ENCODE peak calls at places on chromosomes 6 and 20, in ten cellular contexts. T, H, G, K, U, Q, A, S, F and W are unnamed samples.

GRCh38 chr6:167682125-167682524 is 144.6 kb upstream of the AFDN start:
- DNase-seq in F (no peak), A (no peak), H (no peak), T (no peak), K (no peak), G (no peak), Q (no peak), S (no peak), U (no peak), W (no peak)

GRCh38 chr6:140744648-140745320 is 1370.3 kb upstream of the CITED2 start:
- DNase-seq in S (no peak), T (peak; percentile 19), K (no peak), G (peak; percentile 86), H (no peak), U (peak; percentile 80), A (no peak), F (no peak), Q (no peak), W (no peak)

GRCh38 chr6:7216941-7217621 is 95.9 kb downstream of the SSR1 start:
- DNase-seq in Q (no peak), A (peak; percentile 82), H (peak; percentile 49), G (no peak), U (no peak), T (no peak), K (peak; percentile 57), S (no peak), F (no peak), W (no peak)

GRCh38 chr20:62501801-62502495 is 26.2 kb upstream of the GATA5 start:
- DNase-seq in T (peak; percentile 98), Q (peak; percentile 78), U (peak; percentile 67), S (no peak), H (no peak), F (no peak), K (no peak), A (no peak), G (peak; percentile 90), W (no peak)

GRCh38 chr20:50267041-50267865 is 76.6 kb downstream of the CEBPB start:
- DNase-seq in U (peak; percentile 89), A (peak; percentile 47), T (no peak), G (peak; percentile 67), S (no peak), Q (no peak), H (no peak), K (peak; percentile 45), F (peak; percentile 79), W (no peak)

GRCh38 chr6:71326611-71327010 is 38.0 kb downstream of the OGFRL1 start:
- DNase-seq in Q (no peak), G (peak; percentile 16), S (no peak), T (no peak), A (no peak), H (no peak), F (no peak), K (no peak), U (no peak), W (no peak)

GRCh38 chr20:23165307-23165750 is 79.2 kb upstream of the CD93 start:
- DNase-seq in F (no peak), H (no peak), S (no peak), A (peak; percentile 48), G (no peak), Q (no peak), U (no peak), K (no peak), T (no peak), W (peak; percentile 62)

GRCh38 chr6:106974337-106974998 is at the start of gene CD24:
- DNase-seq in U (no peak), T (no peak), G (no peak), A (peak; percentile 89), Q (peak; percentile 21), H (no peak), K (peak; percentile 9), S (no peak), F (peak; percentile 80), W (no peak)

GRCh38 chr6:21277601-21278043 is 315.9 kb upstream of the SOX4 start:
- DNase-seq in S (no peak), F (no peak), A (peak; percentile 44), Q (no peak), K (no peak), U (no peak), G (no peak), T (no peak), H (no peak), W (no peak)

GRCh38 chr20:33393609-33394008 is 7.7 kb downstream of the CDK5RAP1 start:
- DNase-seq in S (no peak), H (no peak), F (no peak), T (no peak), G (no peak), A (no peak), U (peak; percentile 44), K (no peak), Q (no peak), W (no peak)

GRCh38 chr20:33399924-33400323 is 1.4 kb downstream of the CDK5RAP1 start:
- DNase-seq in T (no peak), K (no peak), G (no peak), Q (no peak), S (no peak), F (no peak), U (no peak), H (no peak), A (peak; percentile 13), W (no peak)

GRCh38 chr20:33392016-33392415 is 9.3 kb downstream of the CDK5RAP1 start:
- DNase-seq in K (no peak), H (no peak), T (no peak), G (peak; percentile 67), A (no peak), S (no peak), Q (no peak), U (peak; percentile 80), F (no peak), W (no peak)

GRCh38 chr20:33394718-33395117 is 6.6 kb downstream of the CDK5RAP1 start:
- DNase-seq in T (no peak), S (no peak), K (no peak), F (no peak), H (no peak), U (no peak), A (no peak), G (peak; percentile 16), Q (no peak), W (no peak)
- TF ChIP-seq CTCF in T (peak; percentile 11), S (no peak), K (no peak), F (no peak), H (no peak), U (peak; percentile 12), A (no peak), G (no peak), Q (no peak), W (no peak)

DNA sequence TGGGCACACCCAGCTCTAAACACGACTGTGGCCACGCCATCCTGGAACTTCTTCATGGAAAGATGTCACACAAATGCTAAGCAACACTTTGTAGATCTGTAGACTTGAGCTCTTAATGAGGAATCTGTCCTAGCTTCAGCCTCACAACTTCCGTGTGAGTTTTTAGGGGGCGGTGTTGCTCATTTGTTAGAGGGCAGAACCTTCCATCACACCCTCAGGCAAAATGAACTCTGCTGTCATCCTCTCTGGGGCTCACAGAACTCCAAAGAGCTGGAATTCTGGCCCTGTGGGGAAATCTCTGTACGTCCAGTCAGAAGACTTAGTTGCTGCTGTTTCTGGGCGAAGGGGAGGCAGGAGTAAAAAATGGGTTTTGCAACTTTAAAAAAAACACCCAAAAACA is 49.8 kb downstream of the NRN1 start:
- DNase-seq in T (no peak), H (no peak), Q (no peak), K (no peak), U (no peak), A (no peak), G (no peak), S (no peak), F (no peak), W (no peak)
- TF ChIP-seq CTCF in T (no peak), H (no peak), Q (no peak), K (no peak), U (no peak), A (no peak), G (no peak), S (no peak), F (no peak), W (no peak)

DNA sequence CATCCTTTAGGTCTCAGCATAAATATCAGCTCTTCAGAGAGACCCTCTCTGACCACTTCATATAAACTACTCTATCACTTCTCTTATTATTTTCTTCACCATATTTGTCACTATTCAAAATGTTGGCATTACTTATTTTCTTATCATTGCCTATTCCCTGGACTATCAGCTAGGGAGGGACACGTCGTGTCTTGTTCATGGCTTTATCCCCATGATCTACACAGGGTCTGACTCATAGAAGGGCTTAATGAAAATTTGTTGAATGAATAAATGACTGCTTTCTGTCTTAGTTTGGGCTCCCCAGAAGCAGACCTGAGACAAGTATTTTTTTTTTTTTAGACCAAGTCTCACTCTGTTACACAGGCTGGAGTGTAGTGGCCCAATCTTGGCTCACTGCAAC is 3.0 kb upstream of the CDK5RAP1 start:
- DNase-seq in U (no peak), Q (no peak), G (no peak), T (no peak), K (no peak), F (no peak), H (no peak), A (no peak), S (no peak), W (no peak)
- TF ChIP-seq CTCF in U (no peak), Q (no peak), G (no peak), T (no peak), K (no peak), F (no peak), H (no peak), A (no peak), S (no peak), W (no peak)

GRCh38 chr6:78768242-78768641 is 99.1 kb upstream of the IRAK1BP1 start:
- DNase-seq in T (no peak), A (no peak), U (no peak), Q (no peak), H (no peak), G (no peak), K (no peak), F (no peak), S (no peak), W (no peak)

GRCh38 chr6:78771619-78772018 is 95.7 kb upstream of the IRAK1BP1 start:
- DNase-seq in H (no peak), Q (no peak), A (no peak), U (no peak), F (no peak), K (no peak), S (no peak), T (no peak), G (no peak), W (no peak)

DNA sequence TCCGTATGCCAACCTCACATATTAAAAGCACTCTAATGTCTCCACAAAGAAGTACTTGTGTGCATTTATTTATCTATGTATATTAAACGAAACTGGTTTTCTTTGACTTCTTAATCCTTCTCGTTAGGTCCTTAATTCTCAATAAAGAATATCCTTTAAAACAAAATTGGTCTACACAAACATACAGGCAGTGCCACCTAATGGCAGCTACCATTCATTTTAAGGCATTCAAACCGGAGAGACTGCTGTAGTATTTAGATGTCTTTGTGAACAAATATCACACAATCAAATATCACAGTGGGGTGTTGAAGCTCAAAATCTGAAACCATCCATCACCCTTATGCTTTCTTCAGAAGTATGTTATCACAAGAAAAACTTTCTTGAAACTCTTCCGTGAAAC is 96.6 kb upstream of the IRAK1BP1 start:
- DNase-seq in F (no peak), T (no peak), A (no peak), K (no peak), G (peak; percentile 25), U (peak; percentile 1), S (no peak), H (no peak), Q (no peak), W (no peak)
- TF ChIP-seq CTCF in F (no peak), T (no peak), A (peak; percentile 41), K (no peak), G (peak; percentile 24), U (no peak), S (no peak), H (no peak), Q (no peak), W (no peak)